ENCODE peak calls at places on chromosomes 3 and 15, in five cellular contexts. L, F, Q, Y and W are unnamed samples.
A peak's percentile ranks its signal among the peaks of the same experiment; 100 is the strongest.

GRCh38 chr15:84598250-84598649 is 2.6 kb upstream of the ZSCAN2 start:
- DNase-seq in Q (no peak), L (no peak), Y (no peak), F (no peak), W (no peak)

GRCh38 chr3:123791417-123791816 is 92.7 kb downstream of the MYLK start:
- DNase-seq in Q (peak; percentile 88), L (peak; percentile 7), Y (no peak), F (no peak), W (peak; percentile 61)

GRCh38 chr3:100359030-100359429 is 24.5 kb downstream of the NIT2 start:
- DNase-seq in Q (no peak), L (no peak), F (no peak), Y (no peak), W (no peak)

GRCh38 chr3:40208251-40208650 is 101.3 kb upstream of the EIF1B start:
- DNase-seq in F (no peak), Q (no peak), Y (no peak), L (no peak), W (no peak)

GRCh38 chr3:43076857-43077256 is 29.0 kb downstream of the POMGNT2 start:
- DNase-seq in F (no peak), Y (no peak), Q (peak; percentile 72), L (no peak), W (no peak)

GRCh38 chr3:187516446-187516845 is 148.3 kb downstream of the RTP4 start:
- DNase-seq in F (no peak), Q (no peak), Y (no peak), L (no peak), W (no peak)

GRCh38 chr3:81462921-81463320 is 298.5 kb downstream of the GBE1 start:
- DNase-seq in F (no peak), L (no peak), Y (no peak), Q (no peak), W (no peak)

GRCh38 chr3:136929984-136930671 is 27.7 kb upstream of the IL20RB start:
- DNase-seq in Y (peak; percentile 53), L (no peak), Q (peak; percentile 74), F (peak; percentile 44), W (no peak)

GRCh38 chr3:128875556-128876120 is 3.8 kb upstream of the ACAD9 start:
- DNase-seq in Q (peak; percentile 25), L (peak; percentile 3), Y (peak; percentile 28), F (no peak), W (no peak)

GRCh38 chr3:32000877-32001276 is 19.3 kb downstream of the ZNF860 start:
- DNase-seq in Q (no peak), F (no peak), Y (no peak), L (no peak), W (no peak)
- TF ChIP-seq CTCF in Q (no peak), F (no peak), Y (no peak), L (no peak), W (no peak)

GRCh38 chr15:37206690-37207089 is 106.3 kb upstream of the MEIS2 start:
- DNase-seq in L (no peak), F (no peak), Q (no peak), Y (no peak), W (no peak)

GRCh38 chr15:37203050-37203449 is 102.7 kb upstream of the MEIS2 start:
- DNase-seq in Q (no peak), F (no peak), L (no peak), Y (no peak), W (no peak)

GRCh38 chr15:37199546-37199945 is 99.2 kb upstream of the MEIS2 start:
- DNase-seq in Y (no peak), L (no peak), Q (no peak), F (no peak), W (no peak)

GRCh38 chr15:37208475-37209363 is 108.4 kb upstream of the MEIS2 start:
- DNase-seq in F (no peak), L (no peak), Y (no peak), Q (no peak), W (no peak)

GRCh38 chr15:37204698-37205097 is 104.3 kb upstream of the MEIS2 start:
- DNase-seq in Q (no peak), Y (no peak), F (no peak), L (peak; percentile 22), W (no peak)
- TF ChIP-seq CTCF in Q (no peak), Y (peak; percentile 21), F (no peak), L (peak; percentile 29), W (no peak)

DNA sequence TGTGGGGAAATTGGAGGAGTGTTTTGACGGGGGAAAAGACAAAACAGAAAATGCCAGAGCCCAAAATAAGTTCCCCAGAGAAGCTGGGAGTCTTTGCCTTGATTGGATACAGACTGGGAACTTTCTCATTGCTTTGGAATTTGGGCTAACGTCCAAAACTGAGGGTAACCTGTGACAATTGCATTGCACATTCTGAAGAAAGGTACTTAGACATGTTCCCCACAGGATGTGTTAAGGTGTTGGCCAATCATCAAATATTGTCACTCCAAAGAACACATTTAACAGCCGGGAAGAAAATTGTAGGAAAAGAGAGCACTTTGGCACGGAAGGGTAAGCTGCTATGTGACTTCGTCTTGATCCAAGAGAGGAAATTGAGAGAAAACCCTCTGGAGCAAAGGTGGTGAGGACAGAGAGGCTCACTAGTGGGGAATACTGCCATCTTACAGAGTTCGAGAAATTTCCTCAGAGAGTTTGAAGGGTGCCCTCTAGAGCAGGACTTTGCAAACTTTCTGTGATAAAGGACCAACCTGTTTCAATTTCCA is 619.5 kb upstream of the TBL1XR1 start:
- DNase-seq in L (peak; percentile 99), F (no peak), Q (peak; percentile 90), Y (no peak), W (no peak)
- TF ChIP-seq CTCF in L (peak; percentile 65), F (peak; percentile 17), Q (peak; percentile 33), Y (peak; percentile 25), W (peak; percentile 14)

GRCh38 chr3:138845771-138846173 is 11.0 kb upstream of the PIK3CB start:
- DNase-seq in Y (no peak), Q (peak; percentile 20), L (no peak), F (no peak), W (no peak)
- TF ChIP-seq CTCF in Y (no peak), Q (no peak), L (no peak), F (no peak), W (no peak)

GRCh38 chr3:8236264-8236663 is 265.4 kb upstream of the LMCD1 start:
- DNase-seq in L (no peak), F (no peak), Y (no peak), Q (no peak), W (no peak)

GRCh38 chr3:8237893-8238292 is 263.7 kb upstream of the LMCD1 start:
- DNase-seq in F (no peak), Q (no peak), Y (no peak), L (no peak), W (no peak)

GRCh38 chr3:8239095-8239494 is 262.5 kb upstream of the LMCD1 start:
- DNase-seq in L (no peak), Y (no peak), F (no peak), Q (no peak), W (no peak)

GRCh38 chr3:8238434-8238833 is 263.2 kb upstream of the LMCD1 start:
- DNase-seq in L (no peak), F (no peak), Y (no peak), Q (no peak), W (no peak)

DNA sequence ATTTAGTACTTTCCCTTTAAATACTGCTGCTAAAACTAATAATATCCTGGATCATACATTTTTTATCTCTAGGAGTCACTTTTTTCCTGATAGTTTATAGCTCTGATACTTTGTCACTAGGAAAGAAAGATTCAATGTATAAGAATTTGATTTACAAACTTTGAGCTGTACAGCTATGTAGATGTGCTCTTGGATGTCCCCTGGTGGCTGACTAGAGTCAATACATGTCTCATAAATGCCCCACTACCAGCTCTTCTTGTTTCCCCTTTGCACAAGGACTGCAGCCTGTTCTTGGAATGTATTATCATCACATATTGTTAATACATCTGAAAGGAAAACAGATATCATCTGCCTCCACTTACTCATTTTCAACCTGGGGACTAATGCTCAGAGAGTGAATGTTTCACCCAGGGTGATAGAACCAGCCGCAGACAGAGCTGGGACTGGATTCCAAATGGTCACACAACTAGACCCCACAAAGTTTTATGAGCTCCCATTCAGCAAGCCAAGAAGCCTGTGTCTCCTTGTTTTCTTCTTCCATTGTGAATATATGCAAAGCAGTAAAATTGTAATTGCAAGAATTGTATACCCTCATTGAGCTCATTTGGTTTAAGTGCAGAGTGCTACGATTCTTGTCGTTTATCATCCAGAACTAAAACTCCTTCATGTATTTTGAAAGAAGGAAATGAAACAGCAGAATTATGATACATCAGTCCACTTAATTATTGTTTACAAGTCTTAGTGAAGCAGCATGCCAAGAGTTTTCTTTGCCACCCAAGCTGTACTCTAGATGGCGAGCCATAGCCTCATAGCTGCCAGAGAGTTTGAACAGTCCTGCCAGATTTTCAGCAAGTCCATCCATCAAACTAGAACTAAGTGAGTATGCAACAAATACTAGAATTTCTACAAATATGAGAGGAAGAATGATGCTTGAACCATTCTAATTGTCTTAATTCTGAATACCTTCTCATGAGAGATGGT is 261.6 kb upstream of the LMCD1 start:
- DNase-seq in Y (no peak), F (no peak), L (peak; percentile 66), Q (peak; percentile 74), W (peak; percentile 15)
- TF ChIP-seq CTCF in Y (peak; percentile 80), F (peak; percentile 75), L (peak; percentile 87), Q (peak; percentile 93), W (peak; percentile 92)

DNA sequence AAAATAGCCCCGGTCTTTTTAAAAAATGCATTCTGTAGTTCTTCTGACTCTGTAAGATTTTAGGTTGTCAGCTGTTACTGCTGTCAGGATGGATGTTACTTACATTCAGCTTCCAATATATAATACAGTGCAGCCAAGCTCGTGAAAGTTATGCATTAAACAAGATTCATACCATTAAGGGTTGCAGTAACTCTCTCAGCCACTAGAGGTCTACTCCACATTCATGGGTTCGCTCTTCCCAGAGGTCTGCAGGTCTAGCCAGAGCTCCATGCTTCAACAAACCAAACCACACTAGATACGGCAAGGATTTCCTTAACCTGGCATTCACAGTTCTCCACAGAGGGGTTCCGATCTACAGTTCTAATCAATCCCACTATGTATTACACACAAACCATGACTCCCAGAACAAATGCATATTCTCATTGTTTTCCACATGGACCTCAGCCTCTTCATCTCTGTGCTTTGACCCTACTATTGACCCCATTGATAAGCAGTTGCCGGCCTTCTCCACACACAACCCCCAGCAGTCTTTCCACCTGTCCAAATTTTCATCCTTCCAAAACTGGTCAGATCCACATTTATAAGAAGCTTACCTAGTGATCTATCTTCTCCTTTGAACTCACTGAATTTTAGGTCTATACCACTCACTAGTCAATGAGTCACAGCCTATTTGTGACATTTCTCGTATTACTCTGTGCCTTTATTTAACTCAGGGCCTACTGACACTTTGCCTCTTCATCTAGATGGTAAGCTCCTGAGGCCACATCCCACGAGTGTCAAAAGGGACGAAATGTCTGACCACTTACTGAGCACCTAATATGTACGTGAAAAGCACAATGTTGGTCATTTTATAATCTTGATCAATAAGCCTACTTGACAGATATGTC is 33.7 kb downstream of the RORA start:
- DNase-seq in Y (no peak), Q (peak; percentile 73), L (peak; percentile 60), F (no peak), W (no peak)
- TF ChIP-seq CTCF in Y (peak; percentile 67), Q (peak; percentile 87), L (peak; percentile 62), F (peak; percentile 70), W (peak; percentile 62)

DNA sequence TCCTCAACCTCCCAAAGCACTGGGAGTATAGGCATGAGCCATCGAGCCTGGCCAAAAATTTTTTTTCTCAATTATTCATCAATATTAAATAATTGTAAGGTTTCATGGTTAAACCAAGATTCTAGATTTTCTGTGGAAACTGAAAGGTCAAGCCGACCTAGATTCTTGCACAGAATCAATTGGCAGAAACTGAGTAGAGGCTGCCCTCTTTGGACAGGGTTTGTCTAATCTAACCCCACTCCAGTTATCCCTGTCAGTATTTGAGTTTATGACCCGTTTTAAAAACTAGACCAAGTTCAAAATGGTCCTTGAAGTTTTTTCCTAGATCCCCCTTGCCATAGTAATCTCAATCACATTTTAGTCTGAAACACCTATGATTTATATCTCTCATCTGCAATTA is 8.6 kb upstream of the ADAM10 start:
- DNase-seq in Q (peak; percentile 54), Y (no peak), L (no peak), F (no peak), W (no peak)
- TF ChIP-seq CTCF in Q (peak; percentile 36), Y (peak; percentile 47), L (peak; percentile 16), F (no peak), W (peak; percentile 39)